ENCODE peak calls at places on chromosomes 1 and 21, in four cellular contexts. T is hepatocyte, D is gastrocnemius medialis, Q is GM23338. B is an unnamed sample.

GRCh38 chr1:52402860-52403240 is 1.4 kb downstream of the ORC1 start:
- DNase-seq in Q (no peak), D (no peak), T (peak; percentile 38), B (no peak)

GRCh38 chr1:183075861-183076260 is 52.6 kb downstream of the LAMC1 start:
- DNase-seq in Q (no peak), T (no peak), D (no peak), B (no peak)

GRCh38 chr1:54152696-54153095 is at the start of gene CDCP2:
- DNase-seq in Q (no peak), D (no peak), T (no peak), B (no peak)

GRCh38 chr1:214551052-214551435 is 358 bp downstream of the PTPN14 start:
- DNase-seq in D (peak; percentile 42), T (peak; percentile 64), Q (peak; percentile 48), B (no peak)

GRCh38 chr21:26115346-26115745 is 55.2 kb downstream of the APP start:
- DNase-seq in T (no peak), Q (no peak), D (no peak), B (no peak)

GRCh38 chr1:208047975-208048374 is 137.1 kb upstream of the CD34 start:
- DNase-seq in Q (no peak), D (peak; percentile 60), T (no peak), B (no peak)

GRCh38 chr1:17994046-17994445 is 113.6 kb upstream of the IGSF21 start:
- DNase-seq in T (no peak), Q (no peak), D (no peak), B (no peak)

GRCh38 chr21:33831962-33832659 is 83.5 kb downstream of the ATP5PO start:
- DNase-seq in Q (no peak), D (no peak), T (no peak), B (no peak)

GRCh38 chr1:181482521-181483083 is 715 bp upstream of the CACNA1E start:
- DNase-seq in T (peak; percentile 69), Q (peak; percentile 80), D (no peak), B (no peak)

GRCh38 chr1:226557424-226557823 is 8.9 kb downstream of the STUM start:
- DNase-seq in Q (no peak), D (no peak), T (no peak), B (no peak)

GRCh38 chr1:197130677-197131304 is 15.7 kb downstream of the ASPM start:
- DNase-seq in T (peak; percentile 9), D (no peak), Q (peak; percentile 34), B (no peak)

GRCh38 chr1:244341455-244342450 is 110.0 kb downstream of the ADSS2 start:
- DNase-seq in T (peak; percentile 75), Q (peak; percentile 79), D (no peak), B (no peak)

GRCh38 chr1:115400891-115401290 is 62.8 kb upstream of the NGF start:
- DNase-seq in D (no peak), Q (no peak), T (no peak), B (no peak)

GRCh38 chr1:230976825-230977747 is 1.6 kb downstream of the TTC13 start:
- DNase-seq in Q (no peak), D (no peak), T (no peak), B (no peak)

GRCh38 chr1:25952851-25953401 is 44.9 kb downstream of the PAFAH2 start:
- DNase-seq in D (no peak), Q (no peak), T (no peak), B (no peak)

GRCh38 chr1:56137829-56138505 is 441.4 kb downstream of the PLPP3 start:
- DNase-seq in Q (no peak), T (no peak), D (no peak), B (no peak)

GRCh38 chr1:183043872-183044859 is 20.9 kb downstream of the LAMC1 start:
- DNase-seq in Q (no peak), D (no peak), T (no peak), B (no peak)

GRCh38 chr1:54464031-54464476 is 57.9 kb upstream of the SSBP3 start:
- DNase-seq in T (no peak), Q (no peak), D (no peak), B (no peak)

GRCh38 chr1:245978915-245979314 is 528.2 kb downstream of the SMYD3 start:
- DNase-seq in D (no peak), T (no peak), Q (no peak), B (no peak)

GRCh38 chr1:182968151-182968741 is 15.3 kb upstream of the SHCBP1L start:
- DNase-seq in T (peak; percentile 52), D (no peak), Q (no peak), B (no peak)

GRCh38 chr1:201711811-201712210 is 117.1 kb upstream of the IPO9 start:
- DNase-seq in T (no peak), D (peak; percentile 57), Q (no peak), B (no peak)

GRCh38 chr1:54547601-54548388 is at the start of gene ACOT11:
- DNase-seq in Q (peak; percentile 75), D (peak; percentile 96), T (peak; percentile 83), B (peak; percentile 63)

GRCh38 chr1:153572569-153573015 is 6.9 kb upstream of the S100A2 start:
- DNase-seq in T (peak; percentile 83), D (peak; percentile 88), Q (peak; percentile 76), B (peak; percentile 77)

GRCh38 chr1:46820560-46821060 is 21.8 kb downstream of the CYP4B1 start:
- DNase-seq in T (no peak), Q (no peak), D (no peak), B (no peak)

GRCh38 chr21:43273016-43273707 is 104.4 kb downstream of the CRYAA start:
- DNase-seq in T (no peak), Q (no peak), D (no peak), B (no peak)

GRCh38 chr21:35062016-35062415 is 12.9 kb upstream of the RUNX1 start:
- DNase-seq in T (no peak), Q (no peak), D (no peak), B (no peak)

GRCh38 chr1:205041121-205041758 is 1.8 kb upstream of the CNTN2 start:
- DNase-seq in Q (no peak), D (no peak), T (no peak), B (no peak)

GRCh38 chr1:214632091-214632490 is 29.1 kb downstream of the CENPF start:
- DNase-seq in D (no peak), Q (no peak), T (no peak), B (no peak)

GRCh38 chr1:10599194-10599861 is 124.6 kb downstream of the PEX14 start:
- DNase-seq in D (no peak), T (peak; percentile 71), Q (no peak), B (no peak)

DNA sequence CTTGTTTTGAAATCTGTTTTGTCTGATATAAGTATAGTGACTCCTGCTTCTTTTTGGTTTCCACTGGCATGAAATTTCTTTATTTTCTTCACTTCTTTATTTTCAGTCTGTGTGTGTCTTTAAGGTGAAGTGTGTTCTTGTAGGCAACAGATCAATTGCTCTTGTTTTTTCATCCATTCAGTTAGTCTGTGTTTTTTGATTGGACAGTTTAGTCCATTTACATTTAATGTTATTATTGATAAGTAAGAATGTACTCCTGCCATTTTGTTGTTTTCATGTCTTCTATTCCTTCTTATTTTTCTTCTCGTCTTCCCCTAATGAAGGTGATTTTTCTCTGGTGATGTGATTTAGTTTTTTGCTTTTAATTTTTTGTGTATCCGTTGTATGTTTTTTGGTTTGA is 487.7 kb upstream of the PBX1 start:
- DNase-seq in Q (no peak), T (no peak), D (no peak), B (no peak)
- H3K4me3 ChIP-seq in Q (no peak overlapping the region), T (no peak overlapping the region), D (no peak overlapping the region), B (no peak overlapping the region)

GRCh38 chr1:63847308-63847910 is 73.6 kb downstream of the ROR1 start:
- DNase-seq in Q (no peak), T (no peak), D (no peak), B (no peak)
- TF ChIP-seq CTCF in Q (no peak), T (no peak), D (no peak), B (no peak)

GRCh38 chr1:19889656-19890055 is 7.5 kb downstream of the OTUD3 start:
- DNase-seq in D (no peak), Q (no peak), T (no peak), B (no peak)
- H3K4me1 ChIP-seq in D (peaks cover 7% of the 10 kb centered on the region), Q (no peaks in the 10 kb centered on the region), T (no peaks in the 10 kb centered on the region), B (no peaks in the 10 kb centered on the region)

DNA sequence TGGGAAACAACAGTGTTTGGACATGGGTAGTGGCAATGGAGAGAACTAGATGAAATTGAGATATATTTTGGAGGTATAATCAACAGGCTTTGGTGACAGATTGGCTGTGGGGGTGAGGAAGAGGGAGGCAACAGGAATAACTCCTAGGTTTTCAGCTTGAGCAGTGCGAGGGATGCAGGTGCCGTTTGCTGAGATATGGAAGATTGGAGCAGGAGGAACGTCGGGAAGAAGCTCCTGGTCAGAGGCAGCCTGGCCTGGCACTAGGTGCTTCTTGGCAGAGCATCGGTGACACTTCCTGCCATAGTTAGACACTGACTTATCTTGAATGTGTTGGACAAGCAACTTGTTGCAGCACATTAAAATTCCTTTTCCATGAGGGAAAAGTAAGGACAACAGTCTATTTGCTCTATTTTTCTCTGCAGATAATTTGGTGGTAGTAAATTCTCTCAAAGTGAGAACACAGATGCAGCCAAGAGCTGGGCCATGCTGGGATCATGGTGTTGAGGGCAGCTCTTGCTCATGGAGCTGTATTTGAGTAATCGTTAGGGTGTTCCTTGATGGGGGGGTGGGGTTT is 21.5 kb upstream of the MYSM1 start:
- DNase-seq in Q (no peak), T (no peak), D (no peak), B (no peak)
- H3K4me3 ChIP-seq in Q (no peak overlapping the region), T (no peak overlapping the region), D (no peak overlapping the region), B (no peak overlapping the region)

GRCh38 chr1:203463469-203464062 is 12.0 kb upstream of the PRELP start:
- DNase-seq in D (no peak), Q (peak; percentile 34), T (no peak), B (no peak)
- TF ChIP-seq CTCF in D (no peak), Q (peak; percentile 32), T (peak; percentile 1), B (no peak)

GRCh38 chr1:173714441-173714758 is 381 bp upstream of the KLHL20 start:
- DNase-seq in Q (no peak), T (no peak), D (no peak), B (no peak)
- H3K4me1 ChIP-seq in Q (peaks cover 9% of the 10 kb centered on the region), T (peaks cover 22% of the 10 kb centered on the region), D (peaks cover 22% of the 10 kb centered on the region), B (peaks cover 21% of the 10 kb centered on the region)

GRCh38 chr1:212285685-212286436 is 651 bp downstream of the PPP2R5A start:
- DNase-seq in T (peak; percentile 80), D (peak; percentile 61), Q (peak; percentile 67), B (peak; percentile 28)

GRCh38 chr1:212281589-212281988 is 3.6 kb upstream of the PPP2R5A start:
- DNase-seq in T (no peak), Q (no peak), D (no peak), B (no peak)

GRCh38 chr1:212284332-212284743 is 872 bp upstream of the PPP2R5A start:
- DNase-seq in T (no peak), Q (no peak), D (no peak), B (no peak)

GRCh38 chr1:212284744-212285684 is at the start of gene PPP2R5A:
- DNase-seq in D (peak; percentile 99), Q (peak; percentile 99), T (peak; percentile 99), B (peak; percentile 95)

GRCh38 chr1:212283741-212284140 is 1.5 kb upstream of the PPP2R5A start:
- DNase-seq in D (no peak), Q (no peak), T (no peak), B (no peak)
- H3K4me3 ChIP-seq in D (no peak overlapping the region), Q (peak overlapping the region; percentile 88), T (no peak overlapping the region), B (no peak overlapping the region)